ENCODE peak calls at places on chromosomes 13 and 19, in ten cellular contexts. One of them, this sample, is unnamed.
A peak's percentile ranks its signal among the peaks of the same experiment; 100 is the strongest.

GRCh38 chr19:11673608-11674041 is 65.1 kb downstream of the ZNF823 start:
- DNase-seq in neural progenitor cell: peak; percentile 91
- DNase-seq in HCT116: no peak
- DNase-seq in mesendoderm: peak; percentile 86
- DNase-seq in CD4-positive, CD25-positive, alpha-beta regulatory T cell: no peak
- DNase-seq in lung: peak; percentile 69
- DNase-seq in right cardiac atrium: peak; percentile 80
- DNase-seq in heart right ventricle: peak; percentile 73
- DNase-seq in HAP-1: peak; percentile 34
- DNase-seq in transverse colon: peak; percentile 70
- DNase-seq in this sample: peak; percentile 88

GRCh38 chr13:27110056-27110746 is 61.4 kb downstream of the USP12 start:
- DNase-seq in HCT116: no peak
- DNase-seq in transverse colon: no peak
- DNase-seq in HAP-1: no peak
- DNase-seq in lung: no peak
- DNase-seq in right cardiac atrium: no peak
- DNase-seq in CD4-positive, CD25-positive, alpha-beta regulatory T cell: no peak
- DNase-seq in mesendoderm: no peak
- DNase-seq in neural progenitor cell: no peak
- DNase-seq in heart right ventricle: no peak
- DNase-seq in this sample: no peak

GRCh38 chr13:95540848-95541247 is 11.7 kb upstream of the CLDN10 start:
- DNase-seq in right cardiac atrium: peak; percentile 39
- DNase-seq in HCT116: no peak
- DNase-seq in mesendoderm: no peak
- DNase-seq in transverse colon: no peak
- DNase-seq in neural progenitor cell: no peak
- DNase-seq in heart right ventricle: peak; percentile 58
- DNase-seq in HAP-1: no peak
- DNase-seq in CD4-positive, CD25-positive, alpha-beta regulatory T cell: no peak
- DNase-seq in lung: no peak
- DNase-seq in this sample: no peak

GRCh38 chr19:53906211-53907192 is 2.6 kb upstream of the CACNG7 start:
- DNase-seq in heart right ventricle: peak; percentile 59
- DNase-seq in CD4-positive, CD25-positive, alpha-beta regulatory T cell: peak; percentile 57
- DNase-seq in transverse colon: peak; percentile 36
- DNase-seq in HCT116: no peak
- DNase-seq in right cardiac atrium: no peak
- DNase-seq in neural progenitor cell: peak; percentile 71
- DNase-seq in mesendoderm: no peak
- DNase-seq in HAP-1: peak; percentile 74
- DNase-seq in lung: peak; percentile 51
- DNase-seq in this sample: peak; percentile 20

GRCh38 chr19:54279441-54279962 is 1.4 kb downstream of the LILRB2 start:
- DNase-seq in HCT116: no peak
- DNase-seq in neural progenitor cell: no peak
- DNase-seq in transverse colon: no peak
- DNase-seq in mesendoderm: no peak
- DNase-seq in HAP-1: no peak
- DNase-seq in CD4-positive, CD25-positive, alpha-beta regulatory T cell: no peak
- DNase-seq in lung: no peak
- DNase-seq in heart right ventricle: no peak
- DNase-seq in right cardiac atrium: no peak
- DNase-seq in this sample: no peak

GRCh38 chr13:78121459-78122348 is 203.1 kb upstream of the EDNRB start:
- DNase-seq in HCT116: peak; percentile 34
- DNase-seq in HAP-1: peak; percentile 56
- DNase-seq in mesendoderm: peak; percentile 81
- DNase-seq in lung: peak; percentile 44
- DNase-seq in right cardiac atrium: peak; percentile 35
- DNase-seq in neural progenitor cell: peak; percentile 65
- DNase-seq in CD4-positive, CD25-positive, alpha-beta regulatory T cell: peak; percentile 32
- DNase-seq in heart right ventricle: no peak
- DNase-seq in transverse colon: peak; percentile 16
- DNase-seq in this sample: peak; percentile 52

GRCh38 chr13:97256343-97256783 is 34.2 kb downstream of the MBNL2 start:
- DNase-seq in mesendoderm: peak; percentile 58
- DNase-seq in CD4-positive, CD25-positive, alpha-beta regulatory T cell: no peak
- DNase-seq in HCT116: peak; percentile 98
- DNase-seq in transverse colon: no peak
- DNase-seq in right cardiac atrium: no peak
- DNase-seq in heart right ventricle: no peak
- DNase-seq in HAP-1: no peak
- DNase-seq in lung: no peak
- DNase-seq in neural progenitor cell: no peak
- DNase-seq in this sample: no peak

GRCh38 chr19:34155686-34156085 is 16.6 kb upstream of the LSM14A start:
- DNase-seq in heart right ventricle: no peak
- DNase-seq in HAP-1: no peak
- DNase-seq in lung: no peak
- DNase-seq in CD4-positive, CD25-positive, alpha-beta regulatory T cell: no peak
- DNase-seq in neural progenitor cell: no peak
- DNase-seq in right cardiac atrium: no peak
- DNase-seq in HCT116: no peak
- DNase-seq in transverse colon: no peak
- DNase-seq in mesendoderm: no peak
- DNase-seq in this sample: no peak

GRCh38 chr13:73970413-73971055 is 163.7 kb downstream of the KLF12 start:
- DNase-seq in HCT116: no peak
- DNase-seq in HAP-1: no peak
- DNase-seq in lung: no peak
- DNase-seq in right cardiac atrium: no peak
- DNase-seq in neural progenitor cell: no peak
- DNase-seq in transverse colon: no peak
- DNase-seq in CD4-positive, CD25-positive, alpha-beta regulatory T cell: no peak
- DNase-seq in heart right ventricle: no peak
- DNase-seq in mesendoderm: no peak
- DNase-seq in this sample: no peak

GRCh38 chr13:73971481-73971880 is 162.7 kb downstream of the KLF12 start:
- DNase-seq in CD4-positive, CD25-positive, alpha-beta regulatory T cell: no peak
- DNase-seq in neural progenitor cell: no peak
- DNase-seq in transverse colon: no peak
- DNase-seq in HAP-1: no peak
- DNase-seq in mesendoderm: no peak
- DNase-seq in heart right ventricle: no peak
- DNase-seq in right cardiac atrium: no peak
- DNase-seq in HCT116: no peak
- DNase-seq in lung: no peak
- DNase-seq in this sample: no peak

GRCh38 chr13:73972503-73972902 is 161.7 kb downstream of the KLF12 start:
- DNase-seq in heart right ventricle: no peak
- DNase-seq in right cardiac atrium: no peak
- DNase-seq in HCT116: no peak
- DNase-seq in lung: no peak
- DNase-seq in CD4-positive, CD25-positive, alpha-beta regulatory T cell: no peak
- DNase-seq in transverse colon: no peak
- DNase-seq in neural progenitor cell: no peak
- DNase-seq in HAP-1: no peak
- DNase-seq in mesendoderm: no peak
- DNase-seq in this sample: no peak

GRCh38 chr13:73973156-73973555 is 161.0 kb downstream of the KLF12 start:
- DNase-seq in HAP-1: no peak
- DNase-seq in lung: no peak
- DNase-seq in CD4-positive, CD25-positive, alpha-beta regulatory T cell: no peak
- DNase-seq in neural progenitor cell: no peak
- DNase-seq in transverse colon: no peak
- DNase-seq in right cardiac atrium: no peak
- DNase-seq in mesendoderm: no peak
- DNase-seq in HCT116: no peak
- DNase-seq in heart right ventricle: no peak
- DNase-seq in this sample: no peak

DNA sequence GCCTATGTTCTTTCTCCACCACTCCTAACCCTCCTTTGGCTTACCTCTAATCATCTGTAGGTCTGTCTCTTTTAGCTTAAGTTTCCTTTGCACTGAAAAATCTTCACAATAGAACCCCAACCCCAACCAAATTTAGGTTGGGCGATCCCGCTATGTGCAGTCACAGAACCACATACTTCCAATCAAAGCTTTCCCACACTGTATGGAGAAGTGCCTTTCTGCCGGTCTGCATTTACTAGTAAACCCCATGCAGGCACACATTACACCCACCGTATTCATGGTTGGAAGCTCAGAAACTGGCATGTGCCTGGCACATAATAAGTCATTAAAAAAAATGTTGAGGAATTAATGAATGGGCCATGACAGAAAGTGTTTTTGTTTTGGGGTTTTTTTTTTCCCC is 158.4 kb downstream of the KLF12 start:
- DNase-seq in CD4-positive, CD25-positive, alpha-beta regulatory T cell: no peak
- DNase-seq in neural progenitor cell: no peak
- DNase-seq in HCT116: no peak
- DNase-seq in mesendoderm: no peak
- DNase-seq in HAP-1: no peak
- DNase-seq in heart right ventricle: no peak
- DNase-seq in transverse colon: no peak
- DNase-seq in right cardiac atrium: no peak
- DNase-seq in lung: no peak
- DNase-seq in this sample: no peak
- H3K4me1 ChIP-seq in CD4-positive, CD25-positive, alpha-beta regulatory T cell: peaks cover 6% of the 10 kb centered on the region
- H3K4me1 ChIP-seq in neural progenitor cell: no peaks in the 10 kb centered on the region
- H3K4me1 ChIP-seq in HCT116: no peaks in the 10 kb centered on the region
- H3K4me1 ChIP-seq in mesendoderm: no peaks in the 10 kb centered on the region
- H3K4me1 ChIP-seq in HAP-1: no peaks in the 10 kb centered on the region
- H3K4me1 ChIP-seq in heart right ventricle: peaks cover 7% of the 10 kb centered on the region
- H3K4me1 ChIP-seq in transverse colon: no peaks in the 10 kb centered on the region
- H3K4me1 ChIP-seq in right cardiac atrium: no peaks in the 10 kb centered on the region
- H3K4me1 ChIP-seq in lung: peaks cover 12% of the 10 kb centered on the region
- H3K4me1 ChIP-seq in this sample: no peaks in the 10 kb centered on the region

GRCh38 chr13:46683879-46684278 is 113.1 kb downstream of the ESD start:
- DNase-seq in CD4-positive, CD25-positive, alpha-beta regulatory T cell: no peak
- DNase-seq in transverse colon: no peak
- DNase-seq in lung: no peak
- DNase-seq in heart right ventricle: no peak
- DNase-seq in HCT116: no peak
- DNase-seq in neural progenitor cell: no peak
- DNase-seq in mesendoderm: no peak
- DNase-seq in HAP-1: no peak
- DNase-seq in right cardiac atrium: no peak
- DNase-seq in this sample: no peak

GRCh38 chr13:46685006-46685730 is 111.8 kb downstream of the ESD start:
- DNase-seq in heart right ventricle: no peak
- DNase-seq in HAP-1: no peak
- DNase-seq in CD4-positive, CD25-positive, alpha-beta regulatory T cell: no peak
- DNase-seq in HCT116: no peak
- DNase-seq in right cardiac atrium: no peak
- DNase-seq in transverse colon: no peak
- DNase-seq in lung: no peak
- DNase-seq in mesendoderm: no peak
- DNase-seq in neural progenitor cell: no peak
- DNase-seq in this sample: no peak

GRCh38 chr13:46682015-46682414 is 114.9 kb downstream of the ESD start:
- DNase-seq in neural progenitor cell: no peak
- DNase-seq in HCT116: no peak
- DNase-seq in HAP-1: no peak
- DNase-seq in right cardiac atrium: no peak
- DNase-seq in heart right ventricle: no peak
- DNase-seq in CD4-positive, CD25-positive, alpha-beta regulatory T cell: no peak
- DNase-seq in transverse colon: no peak
- DNase-seq in mesendoderm: no peak
- DNase-seq in lung: no peak
- DNase-seq in this sample: no peak

GRCh38 chr13:46686171-46686570 is 110.8 kb downstream of the ESD start:
- DNase-seq in HCT116: no peak
- DNase-seq in lung: no peak
- DNase-seq in HAP-1: no peak
- DNase-seq in right cardiac atrium: no peak
- DNase-seq in neural progenitor cell: no peak
- DNase-seq in transverse colon: no peak
- DNase-seq in mesendoderm: peak; percentile 50
- DNase-seq in heart right ventricle: no peak
- DNase-seq in CD4-positive, CD25-positive, alpha-beta regulatory T cell: no peak
- DNase-seq in this sample: no peak

GRCh38 chr13:46684287-46685001 is 112.5 kb downstream of the ESD start:
- DNase-seq in HCT116: no peak
- DNase-seq in transverse colon: no peak
- DNase-seq in heart right ventricle: no peak
- DNase-seq in CD4-positive, CD25-positive, alpha-beta regulatory T cell: no peak
- DNase-seq in HAP-1: no peak
- DNase-seq in mesendoderm: peak; percentile 98
- DNase-seq in neural progenitor cell: peak; percentile 69
- DNase-seq in lung: no peak
- DNase-seq in right cardiac atrium: no peak
- DNase-seq in this sample: no peak
- H3K4me1 ChIP-seq in HCT116: peaks cover 13% of the 10 kb centered on the region
- H3K4me1 ChIP-seq in transverse colon: peaks cover 42% of the 10 kb centered on the region
- H3K4me1 ChIP-seq in heart right ventricle: peaks cover 46% of the 10 kb centered on the region
- H3K4me1 ChIP-seq in CD4-positive, CD25-positive, alpha-beta regulatory T cell: peaks cover 10% of the 10 kb centered on the region
- H3K4me1 ChIP-seq in HAP-1: peaks cover 5% of the 10 kb centered on the region
- H3K4me1 ChIP-seq in mesendoderm: peaks cover 5% of the 10 kb centered on the region
- H3K4me1 ChIP-seq in neural progenitor cell: peaks cover 80% of the 10 kb centered on the region
- H3K4me1 ChIP-seq in lung: peaks cover 19% of the 10 kb centered on the region
- H3K4me1 ChIP-seq in right cardiac atrium: peaks cover 4% of the 10 kb centered on the region
- H3K4me1 ChIP-seq in this sample: peaks cover 12% of the 10 kb centered on the region

DNA sequence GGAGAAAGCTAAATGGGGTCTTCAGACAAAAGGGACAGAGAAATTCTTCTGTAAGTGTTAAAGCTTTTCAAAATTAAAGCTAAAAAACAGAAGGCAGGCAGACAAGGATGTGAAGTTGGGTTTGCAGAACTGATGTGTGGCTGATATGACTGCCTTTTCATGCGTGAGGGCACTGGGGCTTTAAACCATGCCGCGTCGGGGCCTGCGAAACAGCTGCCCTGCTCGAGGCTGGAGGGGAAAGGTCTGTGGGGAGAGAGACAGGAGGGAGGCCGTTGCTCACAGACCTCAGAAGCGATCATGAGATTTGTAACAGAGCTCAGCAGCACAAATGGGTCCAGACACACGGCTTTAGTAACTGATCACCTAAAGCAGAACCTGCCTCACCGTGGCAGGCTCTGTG is 23.5 kb downstream of the CAPS start:
- DNase-seq in heart right ventricle: no peak
- DNase-seq in neural progenitor cell: no peak
- DNase-seq in CD4-positive, CD25-positive, alpha-beta regulatory T cell: no peak
- DNase-seq in transverse colon: no peak
- DNase-seq in mesendoderm: no peak
- DNase-seq in lung: no peak
- DNase-seq in HCT116: no peak
- DNase-seq in HAP-1: no peak
- DNase-seq in right cardiac atrium: no peak
- DNase-seq in this sample: no peak
- H3K4me1 ChIP-seq in heart right ventricle: peaks cover 46% of the 10 kb centered on the region
- H3K4me1 ChIP-seq in neural progenitor cell: peaks cover 5% of the 10 kb centered on the region
- H3K4me1 ChIP-seq in CD4-positive, CD25-positive, alpha-beta regulatory T cell: no peaks in the 10 kb centered on the region
- H3K4me1 ChIP-seq in transverse colon: peaks cover 39% of the 10 kb centered on the region
- H3K4me1 ChIP-seq in mesendoderm: no peaks in the 10 kb centered on the region
- H3K4me1 ChIP-seq in lung: no peaks in the 10 kb centered on the region
- H3K4me1 ChIP-seq in HCT116: no peaks in the 10 kb centered on the region
- H3K4me1 ChIP-seq in HAP-1: no peaks in the 10 kb centered on the region
- H3K4me1 ChIP-seq in right cardiac atrium: peaks cover 7% of the 10 kb centered on the region
- H3K4me1 ChIP-seq in this sample: peaks cover 8% of the 10 kb centered on the region

DNA sequence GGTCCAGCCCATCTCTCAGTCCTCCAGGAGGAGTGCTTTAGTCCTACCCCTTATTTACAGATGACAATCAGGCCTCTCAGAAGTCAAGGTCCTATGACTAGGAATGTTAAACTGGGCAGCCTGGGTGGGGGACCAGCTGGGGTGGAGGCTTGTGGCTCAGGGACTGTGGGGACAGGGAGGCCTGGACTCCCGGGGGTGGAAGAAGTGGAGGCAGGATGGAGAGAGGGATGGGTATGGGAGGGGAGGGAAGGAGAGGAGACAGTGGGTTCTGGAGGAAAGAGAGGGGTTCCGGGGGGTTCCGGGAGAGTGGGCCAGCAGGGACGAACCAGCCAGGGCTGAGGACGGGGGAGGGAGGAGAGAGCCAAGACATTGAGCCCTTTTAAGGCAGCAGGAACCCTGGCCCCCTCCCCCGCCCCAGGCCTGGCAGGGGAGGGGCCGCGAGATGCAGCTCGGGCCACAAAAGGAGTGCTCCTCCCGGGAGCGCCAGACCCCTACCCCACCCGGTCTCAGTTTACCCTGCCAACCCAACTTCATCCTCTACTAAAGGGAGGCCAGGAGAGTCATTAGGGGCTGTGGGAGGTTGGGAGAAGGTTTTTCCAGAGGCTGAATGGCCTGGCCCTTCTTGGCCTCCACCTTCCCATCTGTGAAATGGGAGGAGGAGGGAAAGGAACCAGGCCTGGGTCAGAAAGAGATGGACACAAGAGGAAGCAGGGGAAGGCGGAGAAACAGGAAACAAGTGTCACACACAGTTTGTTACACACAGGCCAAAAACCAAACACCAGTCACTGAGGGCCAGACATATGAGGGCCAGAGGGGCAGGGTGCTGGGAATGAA is 1.6 kb downstream of the DMPK start:
- DNase-seq in lung: no peak
- DNase-seq in transverse colon: no peak
- DNase-seq in CD4-positive, CD25-positive, alpha-beta regulatory T cell: no peak
- DNase-seq in right cardiac atrium: no peak
- DNase-seq in HCT116: no peak
- DNase-seq in mesendoderm: no peak
- DNase-seq in neural progenitor cell: no peak
- DNase-seq in heart right ventricle: no peak
- DNase-seq in HAP-1: no peak
- DNase-seq in this sample: no peak
- H3K4me1 ChIP-seq in lung: peaks cover 11% of the 10 kb centered on the region
- H3K4me1 ChIP-seq in transverse colon: peaks cover 55% of the 10 kb centered on the region
- H3K4me1 ChIP-seq in CD4-positive, CD25-positive, alpha-beta regulatory T cell: peaks cover 18% of the 10 kb centered on the region
- H3K4me1 ChIP-seq in right cardiac atrium: peaks cover 3% of the 10 kb centered on the region
- H3K4me1 ChIP-seq in HCT116: peaks cover 45% of the 10 kb centered on the region
- H3K4me1 ChIP-seq in mesendoderm: peaks cover 4% of the 10 kb centered on the region
- H3K4me1 ChIP-seq in neural progenitor cell: peaks cover 24% of the 10 kb centered on the region
- H3K4me1 ChIP-seq in heart right ventricle: peaks cover 54% of the 10 kb centered on the region
- H3K4me1 ChIP-seq in HAP-1: peaks cover 10% of the 10 kb centered on the region
- H3K4me1 ChIP-seq in this sample: peaks cover 30% of the 10 kb centered on the region

This sample was measured in thyroid gland.